ENCODE peak calls at places on chromosomes 2 and 18, in eight cellular contexts. U is foreskin keratinocyte, R is GM13976, D is progenitor cell of endocrine pancreas, F is stomach, J is GM12865, O is cardiac fibroblast, W is sigmoid colon. T is an unnamed sample.

GRCh38 chr2:88683160-88684021 is 8.1 kb upstream of the RPIA start:
- DNase-seq in U (no peak), R (no peak), D (no peak), F (no peak), J (no peak), O (no peak), W (no peak), T (no peak)

GRCh38 chr2:223591596-223591995 is 10.6 kb downstream of the SCG2 start:
- DNase-seq in U (no peak), R (no peak), D (no peak), F (no peak), J (no peak), O (no peak), W (no peak), T (no peak)

GRCh38 chr2:29106980-29107388 is 8.2 kb upstream of the CLIP4 start:
- DNase-seq in U (no peak), R (no peak), D (no peak), F (no peak), J (no peak), O (peak), W (no peak), T (no peak)

GRCh38 chr18:63590966-63591695 is 4.0 kb downstream of the SERPINB13 start:
- DNase-seq in U (no peak), R (no peak), D (no peak), F (no peak), J (no peak), O (no peak), W (no peak), T (no peak)

GRCh38 chr2:46275995-46276394 is 21.2 kb upstream of the EPAS1 start:
- DNase-seq in U (no peak), R (no peak), D (no peak), F (no peak), J (peak), O (peak), W (peak), T (no peak)

GRCh38 chr2:222794585-222795579 is 66.0 kb upstream of the ACSL3 start:
- DNase-seq in U (no peak), R (no peak), D (no peak), F (no peak), J (no peak), O (no peak), W (no peak), T (no peak)

GRCh38 chr2:134169788-134170187 is 84.1 kb upstream of the MGAT5 start:
- DNase-seq in U (no peak), R (no peak), D (no peak), F (no peak), J (peak), O (no peak), W (no peak), T (no peak)

GRCh38 chr18:34048423-34048822 is 176.3 kb downstream of the NOL4 start:
- DNase-seq in U (no peak), R (no peak), D (no peak), F (no peak), J (peak), O (no peak), W (no peak), T (no peak)

GRCh38 chr2:64655873-64656272 is 2.2 kb upstream of the SERTAD2 start:
- DNase-seq in U (no peak), R (no peak), D (no peak), F (no peak), J (no peak), O (no peak), W (no peak), T (no peak)

GRCh38 chr2:72116081-72116533 is 31.6 kb downstream of the CYP26B1 start:
- DNase-seq in U (no peak), R (no peak), D (no peak), F (no peak), J (no peak), O (peak), W (peak), T (no peak)

GRCh38 chr2:95005726-95006125 is 19.8 kb upstream of the MAL start:
- DNase-seq in U (no peak), R (no peak), D (no peak), F (no peak), J (no peak), O (no peak), W (no peak), T (peak)

GRCh38 chr2:8453904-8454302 is 228.0 kb upstream of the ID2 start:
- DNase-seq in U (no peak), R (no peak), D (no peak), F (no peak), J (no peak), O (peak), W (peak), T (no peak)

GRCh38 chr2:24353933-24354332 is 6.4 kb downstream of the ITSN2 start:
- DNase-seq in U (no peak), R (no peak), D (no peak), F (no peak), J (no peak), O (no peak), W (no peak), T (no peak)

GRCh38 chr2:144259332-144259731 is 260.6 kb downstream of the ZEB2 start:
- DNase-seq in U (no peak), R (no peak), D (no peak), F (no peak), J (no peak), O (no peak), W (no peak), T (no peak)

GRCh38 chr2:216222650-216223352 is 113.7 kb downstream of the XRCC5 start:
- DNase-seq in U (no peak), R (peak), D (no peak), F (no peak), J (peak), O (peak), W (no peak), T (no peak)

GRCh38 chr2:101843048-101843447 is 145.5 kb downstream of the MAP4K4 start:
- DNase-seq in U (no peak), R (no peak), D (no peak), F (no peak), J (no peak), O (peak), W (no peak), T (no peak)

GRCh38 chr2:178804791-178805190 is 2.4 kb downstream of the TTN start:
- DNase-seq in U (no peak), R (peak), D (no peak), F (no peak), J (peak), O (no peak), W (no peak), T (no peak)

GRCh38 chr18:79379251-79379905 is 16.4 kb upstream of the NFATC1 start:
- DNase-seq in U (no peak), R (no peak), D (no peak), F (no peak), J (no peak), O (no peak), W (peak), T (no peak)

GRCh38 chr2:111161971-111162370 is 41.3 kb downstream of the BCL2L11 start:
- DNase-seq in U (no peak), R (no peak), D (no peak), F (peak), J (no peak), O (no peak), W (no peak), T (no peak)

GRCh38 chr2:111201214-111201613 is 80.5 kb downstream of the BCL2L11 start:
- DNase-seq in U (no peak), R (no peak), D (no peak), F (no peak), J (peak), O (no peak), W (no peak), T (no peak)

GRCh38 chr2:17827785-17828184 is 11.5 kb downstream of the MSGN1 start:
- DNase-seq in U (no peak), R (no peak), D (no peak), F (no peak), J (no peak), O (no peak), W (no peak), T (no peak)

GRCh38 chr2:218892693-218893348 is 12.2 kb downstream of the WNT10A start:
- DNase-seq in U (no peak), R (peak), D (peak), F (peak), J (peak), O (peak), W (no peak), T (peak)

GRCh38 chr2:64426191-64426952 is 27.6 kb upstream of the LGALSL start:
- DNase-seq in U (peak), R (no peak), D (no peak), F (no peak), J (no peak), O (peak), W (no peak), T (no peak)

GRCh38 chr2:46392561-46393351 is 86.6 kb upstream of the TMEM247 start:
- DNase-seq in U (no peak), R (peak), D (no peak), F (no peak), J (no peak), O (no peak), W (no peak), T (no peak)

GRCh38 chr2:607709-608108 is 69.5 kb downstream of the TMEM18 start:
- DNase-seq in U (no peak), R (no peak), D (no peak), F (no peak), J (no peak), O (no peak), W (no peak), T (no peak)

GRCh38 chr2:33210626-33211025 is 263.9 kb downstream of the LTBP1 start:
- DNase-seq in U (peak), R (no peak), D (no peak), F (no peak), J (no peak), O (peak), W (no peak), T (no peak)

GRCh38 chr2:162241571-162241970 is 1.7 kb downstream of the FAP start:
- DNase-seq in U (no peak), R (no peak), D (no peak), F (no peak), J (no peak), O (peak), W (no peak), T (no peak)

GRCh38 chr2:239589270-239589825 is 188.5 kb upstream of the HDAC4 start:
- DNase-seq in U (no peak), R (no peak), D (no peak), F (no peak), J (no peak), O (no peak), W (peak), T (peak)

GRCh38 chr2:127721978-127722355 is 20.7 kb downstream of the SFT2D3 start:
- DNase-seq in U (peak), R (no peak), D (no peak), F (no peak), J (no peak), O (no peak), W (no peak), T (no peak)

GRCh38 chr2:157404363-157404762 is 39.5 kb downstream of the CYTIP start:
- DNase-seq in U (peak), R (peak), D (no peak), F (no peak), J (peak), O (no peak), W (no peak), T (no peak)

GRCh38 chr2:3102915-3103569 is 274.6 kb downstream of the EIPR1 start:
- DNase-seq in U (no peak), R (no peak), D (no peak), F (no peak), J (no peak), O (no peak), W (no peak), T (no peak)

GRCh38 chr2:237431856-237432255 is 17.9 kb upstream of the COL6A3 start:
- DNase-seq in U (no peak), R (no peak), D (no peak), F (no peak), J (no peak), O (no peak), W (no peak), T (no peak)

GRCh38 chr2:237434916-237435315 is 21.0 kb upstream of the COL6A3 start:
- DNase-seq in U (no peak), R (peak), D (no peak), F (no peak), J (peak), O (peak), W (no peak), T (no peak)

GRCh38 chr2:237433920-237434319 is 20.0 kb upstream of the COL6A3 start:
- DNase-seq in U (no peak), R (no peak), D (no peak), F (no peak), J (no peak), O (no peak), W (no peak), T (no peak)

GRCh38 chr2:237431372-237431771 is 17.4 kb upstream of the COL6A3 start:
- DNase-seq in U (peak), R (no peak), D (no peak), F (no peak), J (no peak), O (no peak), W (no peak), T (no peak)

DNA sequence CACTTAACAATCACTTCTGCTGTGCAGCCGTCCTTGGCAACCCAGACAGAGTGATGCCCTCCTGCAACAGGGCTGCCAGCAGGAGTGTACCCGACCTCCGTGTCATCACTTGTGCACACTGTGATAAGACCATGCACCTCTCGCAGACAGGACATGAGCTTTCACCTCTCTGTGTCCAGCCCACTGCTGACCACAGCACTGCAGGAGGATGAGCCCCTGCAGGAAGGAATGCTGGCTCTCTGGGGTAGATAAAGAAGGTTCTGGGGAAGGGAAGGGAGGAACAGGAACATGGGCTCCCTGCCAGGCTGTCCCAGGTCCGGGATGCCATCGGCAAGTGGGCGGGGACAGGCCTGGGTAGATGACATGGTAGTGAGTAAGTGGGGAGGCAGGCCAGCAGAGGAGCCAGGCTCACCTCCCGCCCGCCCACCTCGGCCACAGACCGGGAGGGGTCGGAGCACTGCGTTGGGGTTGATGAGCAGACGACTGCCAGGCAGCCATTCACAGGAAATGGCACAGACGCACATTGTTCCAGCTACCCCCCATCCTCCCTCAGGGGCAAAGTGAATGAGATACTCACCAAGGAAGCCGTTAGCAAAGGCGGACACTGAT is 18.6 kb upstream of the COL6A3 start:
- DNase-seq in U (peak), R (no peak), D (no peak), F (no peak), J (no peak), O (peak), W (no peak), T (no peak)
- TF ChIP-seq CTCF in U (peak), R (no peak), D (no peak), F (no peak), J (no peak), O (peak), W (no peak), T (no peak)

GRCh38 chr2:191053256-191053655 is 39.3 kb upstream of the STAT1 start:
- DNase-seq in U (no peak), R (no peak), D (no peak), F (no peak), J (no peak), O (no peak), W (no peak), T (no peak)

GRCh38 chr2:191051177-191051576 is 37.2 kb upstream of the STAT1 start:
- DNase-seq in U (no peak), R (no peak), D (no peak), F (no peak), J (no peak), O (no peak), W (no peak), T (no peak)

GRCh38 chr2:191051825-191052778 is 38.1 kb upstream of the STAT1 start:
- DNase-seq in U (no peak), R (peak), D (no peak), F (no peak), J (peak), O (peak), W (no peak), T (no peak)

GRCh38 chr2:191059308-191059707 is 45.3 kb upstream of the STAT1 start:
- DNase-seq in U (no peak), R (no peak), D (no peak), F (no peak), J (no peak), O (no peak), W (no peak), T (no peak)

DNA sequence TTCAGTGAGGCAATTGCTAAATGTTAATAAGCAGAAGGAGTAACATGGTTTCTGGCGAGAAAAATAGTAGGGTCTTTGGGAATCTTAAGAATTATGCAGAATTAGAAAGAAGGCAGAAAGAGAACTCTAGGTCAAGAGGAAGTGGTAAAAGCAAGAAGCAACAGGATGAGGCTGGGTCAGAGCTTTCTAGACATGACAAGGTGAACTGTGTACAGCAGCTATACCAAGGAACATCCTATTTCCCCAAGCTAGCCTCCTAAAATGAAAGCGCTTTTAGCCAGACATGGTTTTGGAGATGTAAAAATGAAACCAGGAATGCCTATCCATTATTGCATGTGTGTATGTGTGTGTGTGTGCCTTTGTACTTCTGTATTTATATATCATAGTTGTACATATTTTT is 42.2 kb upstream of the STAT1 start:
- DNase-seq in U (no peak), R (no peak), D (no peak), F (no peak), J (peak), O (no peak), W (no peak), T (no peak)
- TF ChIP-seq CTCF in U (no peak), R (no peak), D (no peak), F (no peak), J (no peak), O (no peak), W (no peak), T (no peak)

GRCh38 chr2:43950383-43951008 is 45.3 kb downstream of the LRPPRC start:
- DNase-seq in U (peak), R (peak), D (no peak), F (no peak), J (peak), O (peak), W (no peak), T (no peak)
- TF ChIP-seq CTCF in U (peak), R (peak), D (peak), F (no peak), J (no peak), O (peak), W (no peak), T (peak)

GRCh38 chr18:65435529-65435928 is 315.3 kb upstream of the CDH7 start:
- DNase-seq in U (no peak), R (no peak), D (no peak), F (no peak), J (no peak), O (no peak), W (no peak), T (no peak)

GRCh38 chr18:65436430-65436829 is 314.4 kb upstream of the CDH7 start:
- DNase-seq in U (no peak), R (no peak), D (no peak), F (no peak), J (no peak), O (no peak), W (no peak), T (no peak)

GRCh38 chr18:65439184-65439583 is 311.6 kb upstream of the CDH7 start:
- DNase-seq in U (no peak), R (no peak), D (no peak), F (no peak), J (no peak), O (no peak), W (no peak), T (no peak)
- TF ChIP-seq CTCF in U (no peak), R (no peak), D (peak), F (no peak), J (no peak), O (no peak), W (no peak), T (peak)

GRCh38 chr2:79235135-79235534 is 75.6 kb upstream of the REG3A start:
- DNase-seq in U (no peak), R (no peak), D (no peak), F (no peak), J (no peak), O (no peak), W (no peak), T (no peak)
- TF ChIP-seq CTCF in U (no peak), R (no peak), D (peak), F (no peak), J (no peak), O (no peak), W (no peak), T (peak)

GRCh38 chr2:229111744-229112143 is 159.3 kb downstream of the PID1 start:
- DNase-seq in U (no peak), R (no peak), D (no peak), F (no peak), J (no peak), O (no peak), W (no peak), T (no peak)
- TF ChIP-seq CTCF in U (no peak), R (no peak), D (no peak), F (no peak), J (no peak), O (no peak), W (no peak), T (no peak)

DNA sequence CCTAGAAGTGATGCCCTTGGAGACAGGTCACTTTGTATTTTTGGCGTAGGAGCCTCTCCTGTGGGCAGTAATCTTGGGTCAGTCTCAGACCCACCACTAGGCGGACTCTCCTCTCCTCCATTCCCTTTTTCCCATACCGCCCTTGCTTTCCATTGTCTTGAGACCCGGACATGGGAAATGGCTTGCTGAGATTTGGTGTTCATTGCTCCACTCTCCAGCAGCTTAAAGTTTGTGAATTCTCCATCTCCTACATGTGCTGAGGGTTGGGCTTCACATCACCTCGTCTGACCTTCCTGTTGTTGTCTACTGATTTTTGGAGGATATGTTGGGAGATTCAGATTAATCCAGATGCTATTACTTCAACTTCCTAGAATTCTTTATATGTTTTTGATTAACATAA is 159.2 kb upstream of the RAB12 start:
- DNase-seq in U (no peak), R (no peak), D (no peak), F (no peak), J (no peak), O (peak), W (no peak), T (peak)
- TF ChIP-seq CTCF in U (peak), R (no peak), D (peak), F (no peak), J (peak), O (peak), W (no peak), T (peak)

T was measured in glutamatergic neuron.